ENCODE peak calls at places on chromosomes 13 and 19, in ten cellular contexts. One of them, this sample, is unnamed. For H3K36me3, the result is how much of the 10 kb centered on the place peaks cover.

GRCh38 chr13:19586904-19587634 is 25.7 kb upstream of the TPTE2 start:
- DNase-seq in neural progenitor cell: no peak
- DNase-seq in BE2C: peak
- DNase-seq in Caco-2: no peak
- DNase-seq in heart right ventricle: no peak
- DNase-seq in pancreas: no peak
- DNase-seq in IMR-90: peak
- DNase-seq in DND-41: peak
- DNase-seq in HCT116: no peak
- DNase-seq in thyroid gland: no peak
- DNase-seq in this sample: no peak

GRCh38 chr19:48616041-48616436 is 1.2 kb upstream of the FAM83E start:
- DNase-seq in neural progenitor cell: no peak
- DNase-seq in BE2C: no peak
- DNase-seq in Caco-2: peak
- DNase-seq in heart right ventricle: no peak
- DNase-seq in pancreas: peak
- DNase-seq in IMR-90: no peak
- DNase-seq in DND-41: no peak
- DNase-seq in HCT116: no peak
- DNase-seq in thyroid gland: no peak
- DNase-seq in this sample: no peak

GRCh38 chr13:112930192-112930591 is 38.8 kb upstream of the MCF2L start:
- DNase-seq in neural progenitor cell: no peak
- DNase-seq in BE2C: no peak
- DNase-seq in Caco-2: no peak
- DNase-seq in heart right ventricle: no peak
- DNase-seq in pancreas: no peak
- DNase-seq in IMR-90: no peak
- DNase-seq in DND-41: no peak
- DNase-seq in HCT116: no peak
- DNase-seq in thyroid gland: no peak
- DNase-seq in this sample: no peak

GRCh38 chr19:45097776-45098520 is 5.0 kb downstream of the PPP1R37 start:
- DNase-seq in neural progenitor cell: no peak
- DNase-seq in BE2C: peak
- DNase-seq in Caco-2: peak
- DNase-seq in heart right ventricle: peak
- DNase-seq in pancreas: no peak
- DNase-seq in IMR-90: peak
- DNase-seq in DND-41: no peak
- DNase-seq in HCT116: no peak
- DNase-seq in thyroid gland: peak
- DNase-seq in this sample: peak

GRCh38 chr13:88761145-88761544 is 1090.0 kb downstream of the SLITRK5 start:
- DNase-seq in neural progenitor cell: no peak
- DNase-seq in BE2C: no peak
- DNase-seq in Caco-2: no peak
- DNase-seq in heart right ventricle: no peak
- DNase-seq in pancreas: no peak
- DNase-seq in IMR-90: no peak
- DNase-seq in DND-41: no peak
- DNase-seq in HCT116: no peak
- DNase-seq in thyroid gland: no peak
- DNase-seq in this sample: no peak

GRCh38 chr19:21839966-21840365 is 4.0 kb upstream of the ZNF43 start:
- DNase-seq in neural progenitor cell: no peak
- DNase-seq in BE2C: no peak
- DNase-seq in Caco-2: no peak
- DNase-seq in heart right ventricle: no peak
- DNase-seq in pancreas: no peak
- DNase-seq in IMR-90: no peak
- DNase-seq in DND-41: no peak
- DNase-seq in HCT116: no peak
- DNase-seq in thyroid gland: no peak
- DNase-seq in this sample: no peak

GRCh38 chr13:66951426-66951825 is 278.7 kb downstream of the PCDH9 start:
- DNase-seq in neural progenitor cell: no peak
- DNase-seq in BE2C: no peak
- DNase-seq in Caco-2: no peak
- DNase-seq in heart right ventricle: no peak
- DNase-seq in pancreas: no peak
- DNase-seq in IMR-90: no peak
- DNase-seq in DND-41: no peak
- DNase-seq in HCT116: no peak
- DNase-seq in thyroid gland: no peak
- DNase-seq in this sample: no peak

GRCh38 chr19:22604571-22605274 is 29.4 kb upstream of the ZNF492 start:
- DNase-seq in neural progenitor cell: no peak
- DNase-seq in BE2C: no peak
- DNase-seq in Caco-2: no peak
- DNase-seq in heart right ventricle: no peak
- DNase-seq in pancreas: no peak
- DNase-seq in IMR-90: no peak
- DNase-seq in DND-41: no peak
- DNase-seq in HCT116: no peak
- DNase-seq in thyroid gland: no peak
- DNase-seq in this sample: no peak

GRCh38 chr13:112940236-112940635 is 28.8 kb upstream of the MCF2L start:
- DNase-seq in neural progenitor cell: no peak
- DNase-seq in BE2C: peak
- DNase-seq in Caco-2: no peak
- DNase-seq in heart right ventricle: no peak
- DNase-seq in pancreas: no peak
- DNase-seq in IMR-90: no peak
- DNase-seq in DND-41: no peak
- DNase-seq in HCT116: no peak
- DNase-seq in thyroid gland: no peak
- DNase-seq in this sample: no peak

GRCh38 chr19:7682175-7682855 is 1.7 kb downstream of the TRAPPC5 start:
- DNase-seq in neural progenitor cell: no peak
- DNase-seq in BE2C: no peak
- DNase-seq in Caco-2: no peak
- DNase-seq in heart right ventricle: no peak
- DNase-seq in pancreas: peak
- DNase-seq in IMR-90: no peak
- DNase-seq in DND-41: no peak
- DNase-seq in HCT116: no peak
- DNase-seq in thyroid gland: no peak
- DNase-seq in this sample: no peak

GRCh38 chr13:46341112-46341711 is 45.8 kb downstream of the RUBCNL start:
- DNase-seq in neural progenitor cell: no peak
- DNase-seq in BE2C: no peak
- DNase-seq in Caco-2: no peak
- DNase-seq in heart right ventricle: no peak
- DNase-seq in pancreas: no peak
- DNase-seq in IMR-90: peak
- DNase-seq in DND-41: no peak
- DNase-seq in HCT116: no peak
- DNase-seq in thyroid gland: no peak
- DNase-seq in this sample: peak

DNA sequence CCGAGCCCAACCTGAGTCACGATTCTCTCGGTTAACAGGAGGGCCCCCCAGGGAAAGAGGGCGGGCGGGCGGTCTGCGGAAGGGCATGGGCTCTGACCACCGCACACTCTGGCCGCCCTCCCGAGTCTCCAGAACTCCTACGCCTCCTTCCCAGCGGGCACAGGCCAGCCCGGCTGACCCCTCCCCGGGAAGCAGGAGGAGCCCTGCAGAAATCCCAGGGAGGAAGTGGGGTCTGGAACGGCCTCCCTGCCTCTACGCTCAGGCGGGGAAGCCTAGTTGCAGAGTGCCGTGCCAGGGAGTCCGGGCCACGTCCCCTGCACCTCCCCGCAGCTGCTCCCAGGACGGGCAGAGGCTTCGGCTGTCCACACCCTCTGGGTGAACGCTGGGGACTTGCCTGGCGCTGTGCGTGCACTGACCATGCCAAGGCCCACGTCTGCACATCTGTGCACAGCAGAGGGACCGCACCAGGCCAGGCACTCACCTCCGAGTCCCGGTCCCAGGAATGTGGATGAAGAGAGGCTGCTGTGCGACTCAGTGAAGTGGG is 20.8 kb downstream of the TCF3 start:
- DNase-seq in neural progenitor cell: no peak
- DNase-seq in BE2C: no peak
- DNase-seq in Caco-2: no peak
- DNase-seq in heart right ventricle: no peak
- DNase-seq in pancreas: peak
- DNase-seq in IMR-90: no peak
- DNase-seq in DND-41: no peak
- DNase-seq in HCT116: no peak
- DNase-seq in thyroid gland: no peak
- DNase-seq in this sample: no peak
- H3K36me3 ChIP-seq in neural progenitor cell: under half
- H3K36me3 ChIP-seq in BE2C: under half
- H3K36me3 ChIP-seq in Caco-2: under half
- H3K36me3 ChIP-seq in heart right ventricle: under half
- H3K36me3 ChIP-seq in pancreas: under half
- H3K36me3 ChIP-seq in IMR-90: under half
- H3K36me3 ChIP-seq in DND-41: half or more
- H3K36me3 ChIP-seq in HCT116: under half
- H3K36me3 ChIP-seq in thyroid gland: under half
- H3K36me3 ChIP-seq in this sample: under half

GRCh38 chr13:65834897-65835296 is 1395.2 kb downstream of the PCDH9 start:
- DNase-seq in neural progenitor cell: no peak
- DNase-seq in BE2C: no peak
- DNase-seq in Caco-2: no peak
- DNase-seq in heart right ventricle: no peak
- DNase-seq in pancreas: no peak
- DNase-seq in IMR-90: peak
- DNase-seq in DND-41: no peak
- DNase-seq in HCT116: no peak
- DNase-seq in thyroid gland: no peak
- DNase-seq in this sample: no peak
- TF ChIP-seq CTCF in neural progenitor cell: no peak
- TF ChIP-seq CTCF in BE2C: no peak
- TF ChIP-seq CTCF in Caco-2: no peak
- TF ChIP-seq CTCF in heart right ventricle: no peak
- TF ChIP-seq CTCF in pancreas: no peak
- TF ChIP-seq CTCF in IMR-90: no peak
- TF ChIP-seq CTCF in DND-41: no peak
- TF ChIP-seq CTCF in HCT116: no peak
- TF ChIP-seq CTCF in thyroid gland: no peak
- TF ChIP-seq CTCF in this sample: no peak

GRCh38 chr13:30634838-30635237 is 17.1 kb downstream of the USPL1 start:
- DNase-seq in neural progenitor cell: no peak
- DNase-seq in BE2C: no peak
- DNase-seq in Caco-2: no peak
- DNase-seq in heart right ventricle: no peak
- DNase-seq in pancreas: no peak
- DNase-seq in IMR-90: no peak
- DNase-seq in DND-41: no peak
- DNase-seq in HCT116: no peak
- DNase-seq in thyroid gland: no peak
- DNase-seq in this sample: no peak
- H3K36me3 ChIP-seq in neural progenitor cell: under half
- H3K36me3 ChIP-seq in BE2C: half or more
- H3K36me3 ChIP-seq in Caco-2: under half
- H3K36me3 ChIP-seq in heart right ventricle: half or more
- H3K36me3 ChIP-seq in pancreas: under half
- H3K36me3 ChIP-seq in IMR-90: under half
- H3K36me3 ChIP-seq in DND-41: half or more
- H3K36me3 ChIP-seq in HCT116: under half
- H3K36me3 ChIP-seq in thyroid gland: under half
- H3K36me3 ChIP-seq in this sample: under half

GRCh38 chr13:81639984-81640582 is 1299.2 kb upstream of the SPRY2 start:
- DNase-seq in neural progenitor cell: peak
- DNase-seq in BE2C: peak
- DNase-seq in Caco-2: peak
- DNase-seq in heart right ventricle: no peak
- DNase-seq in pancreas: no peak
- DNase-seq in IMR-90: no peak
- DNase-seq in DND-41: no peak
- DNase-seq in HCT116: peak
- DNase-seq in thyroid gland: peak
- DNase-seq in this sample: no peak
- TF ChIP-seq CTCF in neural progenitor cell: peak
- TF ChIP-seq CTCF in BE2C: peak
- TF ChIP-seq CTCF in Caco-2: peak
- TF ChIP-seq CTCF in heart right ventricle: no peak
- TF ChIP-seq CTCF in pancreas: peak
- TF ChIP-seq CTCF in IMR-90: no peak
- TF ChIP-seq CTCF in DND-41: peak
- TF ChIP-seq CTCF in HCT116: peak
- TF ChIP-seq CTCF in thyroid gland: no peak
- TF ChIP-seq CTCF in this sample: peak

GRCh38 chr19:15244808-15245207 is 12.6 kb upstream of the EPHX3 start:
- DNase-seq in neural progenitor cell: no peak
- DNase-seq in BE2C: no peak
- DNase-seq in Caco-2: no peak
- DNase-seq in heart right ventricle: no peak
- DNase-seq in pancreas: no peak
- DNase-seq in IMR-90: no peak
- DNase-seq in DND-41: no peak
- DNase-seq in HCT116: no peak
- DNase-seq in thyroid gland: no peak
- DNase-seq in this sample: no peak
- H3K36me3 ChIP-seq in neural progenitor cell: under half
- H3K36me3 ChIP-seq in BE2C: half or more
- H3K36me3 ChIP-seq in Caco-2: under half
- H3K36me3 ChIP-seq in heart right ventricle: half or more
- H3K36me3 ChIP-seq in pancreas: under half
- H3K36me3 ChIP-seq in IMR-90: half or more
- H3K36me3 ChIP-seq in DND-41: half or more
- H3K36me3 ChIP-seq in HCT116: under half
- H3K36me3 ChIP-seq in thyroid gland: half or more
- H3K36me3 ChIP-seq in this sample: under half

DNA sequence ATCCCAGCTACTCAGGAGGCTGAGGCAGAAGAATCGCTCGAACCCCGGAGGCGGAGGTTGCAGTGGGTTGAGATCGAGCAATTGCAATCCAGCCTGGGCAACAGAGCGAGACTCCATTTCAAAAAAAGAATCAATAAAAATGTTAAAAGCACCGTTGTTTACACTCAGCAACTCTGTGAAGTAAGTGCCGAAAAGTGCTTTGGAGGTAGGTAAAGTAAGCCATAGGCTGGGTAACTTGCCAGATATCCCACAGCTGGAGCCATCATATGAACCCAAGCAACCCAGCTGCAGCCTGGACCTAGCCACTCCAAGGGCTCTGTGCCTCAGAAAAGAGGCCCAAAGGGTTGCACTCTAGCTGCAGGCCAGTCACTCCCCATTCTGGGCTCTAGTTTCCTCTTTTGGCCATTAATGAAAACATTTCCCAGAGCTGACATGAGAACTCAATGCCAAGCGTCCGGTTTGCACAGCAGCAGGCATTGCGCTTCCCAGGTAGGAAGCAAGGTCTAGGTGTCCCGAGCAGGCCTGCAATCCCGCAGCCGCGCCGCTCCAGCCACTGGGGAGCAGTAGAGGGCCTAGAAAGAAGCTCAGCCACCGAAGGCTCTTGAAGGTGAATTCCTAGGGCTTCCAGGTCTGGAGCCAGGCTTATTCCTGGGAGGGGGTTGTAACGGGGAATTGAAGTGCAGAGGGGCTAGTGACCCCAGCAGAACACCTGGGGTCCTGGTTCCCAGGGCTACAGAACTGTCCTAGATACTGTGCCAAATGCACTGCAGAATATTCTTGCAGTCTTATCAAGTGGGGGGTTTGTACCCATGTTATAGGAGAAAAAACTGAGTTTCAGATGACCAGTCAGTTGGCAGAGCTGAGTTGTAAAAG is 4.1 kb upstream of the CD79A start:
- DNase-seq in neural progenitor cell: peak
- DNase-seq in BE2C: peak
- DNase-seq in Caco-2: peak
- DNase-seq in heart right ventricle: peak
- DNase-seq in pancreas: peak
- DNase-seq in IMR-90: peak
- DNase-seq in DND-41: peak
- DNase-seq in HCT116: peak
- DNase-seq in thyroid gland: peak
- DNase-seq in this sample: no peak
- TF ChIP-seq CTCF in neural progenitor cell: peak
- TF ChIP-seq CTCF in BE2C: peak
- TF ChIP-seq CTCF in Caco-2: peak
- TF ChIP-seq CTCF in heart right ventricle: peak
- TF ChIP-seq CTCF in pancreas: peak
- TF ChIP-seq CTCF in IMR-90: peak
- TF ChIP-seq CTCF in DND-41: peak
- TF ChIP-seq CTCF in HCT116: peak
- TF ChIP-seq CTCF in thyroid gland: peak
- TF ChIP-seq CTCF in this sample: peak

This sample was measured in kidney epithelial cell.